ENCODE peak calls at places on chromosomes 5 and 9, in six cellular contexts. U, F, D, L, N and Z are unnamed samples.

GRCh38 chr5:176734756-176735342 is 75.5 kb upstream of the UNC5A start:
- DNase-seq in U (no peak), F (no peak), D (no peak), N (no peak), L (no peak), Z (no peak)

GRCh38 chr5:65126670-65127069 is 355.1 kb downstream of the ADAMTS6 start:
- DNase-seq in F (no peak), N (no peak), U (no peak), D (peak; percentile 33), L (no peak), Z (no peak)

GRCh38 chr5:114243281-114243982 is 118.4 kb upstream of the KCNN2 start:
- DNase-seq in D (no peak), F (no peak), L (no peak), U (no peak), N (no peak), Z (no peak)

GRCh38 chr9:30519756-30520155 is 1864.7 kb upstream of the ACO1 start:
- DNase-seq in L (no peak), U (no peak), N (no peak), F (no peak), D (no peak), Z (no peak)

GRCh38 chr5:120552638-120553037 is 88.5 kb downstream of the PRR16 start:
- DNase-seq in N (no peak), F (no peak), L (no peak), U (no peak), D (no peak), Z (no peak)

GRCh38 chr5:2563046-2563445 is 188.4 kb downstream of the IRX2 start:
- DNase-seq in D (no peak), U (no peak), N (no peak), F (peak; percentile 34), L (peak; percentile 25), Z (no peak)

GRCh38 chr9:98771209-98771874 is 25.0 kb downstream of the ANKS6 start:
- DNase-seq in N (no peak), U (no peak), F (no peak), D (no peak), L (no peak), Z (no peak)

GRCh38 chr9:136510561-136510960 is 27.7 kb upstream of the SEC16A start:
- DNase-seq in L (no peak), F (no peak), U (no peak), N (no peak), D (no peak), Z (no peak)

GRCh38 chr5:170861855-170862766 is at the start of gene RANBP17:
- DNase-seq in L (peak; percentile 88), N (no peak), U (no peak), F (peak; percentile 93), D (peak; percentile 39), Z (no peak)

GRCh38 chr9:19995619-19996018 is 206.8 kb upstream of the SLC24A2 start:
- DNase-seq in N (no peak), F (no peak), D (no peak), L (no peak), U (no peak), Z (no peak)

GRCh38 chr5:44875661-44876250 is 67.0 kb downstream of the MRPS30 start:
- DNase-seq in L (no peak), N (no peak), U (no peak), D (no peak), F (peak; percentile 20), Z (no peak)

GRCh38 chr5:157740211-157740610 is 3.3 kb upstream of the LSM11 start:
- DNase-seq in D (peak; percentile 4), F (peak; percentile 71), N (no peak), U (no peak), L (peak; percentile 27), Z (no peak)

GRCh38 chr9:1954238-1954637 is 60.9 kb upstream of the SMARCA2 start:
- DNase-seq in F (no peak), D (no peak), N (no peak), U (no peak), L (no peak), Z (no peak)

GRCh38 chr5:9263656-9264055 is 282.2 kb downstream of the SEMA5A start:
- DNase-seq in D (no peak), F (no peak), L (no peak), U (no peak), N (no peak), Z (no peak)

GRCh38 chr9:119453490-119453911 is 84.3 kb upstream of the BRINP1 start:
- DNase-seq in F (no peak), D (no peak), N (no peak), U (no peak), L (no peak), Z (no peak)

GRCh38 chr5:135085133-135085935 is 51.3 kb upstream of the PITX1 start:
- DNase-seq in D (no peak), F (no peak), N (no peak), L (no peak), U (no peak), Z (no peak)

GRCh38 chr9:2340046-2340760 is 281.4 kb upstream of the VLDLR start:
- DNase-seq in D (no peak), N (no peak), L (no peak), F (no peak), U (no peak), Z (no peak)

GRCh38 chr5:114467729-114468128 is 105.9 kb downstream of the KCNN2 start:
- DNase-seq in D (no peak), L (no peak), F (no peak), N (no peak), U (no peak), Z (no peak)

GRCh38 chr5:149936044-149936699 is 8.4 kb downstream of the PDE6A start:
- DNase-seq in N (no peak), F (no peak), L (no peak), D (no peak), U (no peak), Z (no peak)

GRCh38 chr9:86795861-86796497 is 151.3 kb downstream of the GAS1 start:
- DNase-seq in N (no peak), D (no peak), U (peak; percentile 47), F (peak; percentile 33), L (no peak), Z (no peak)

GRCh38 chr9:124054671-124055212 is 43.2 kb downstream of the LHX2 start:
- DNase-seq in D (no peak), F (peak; percentile 53), L (peak; percentile 8), U (no peak), N (peak; percentile 16), Z (no peak)

GRCh38 chr5:75668988-75669760 is 48.1 kb downstream of the POC5 start:
- DNase-seq in D (peak; percentile 51), F (peak; percentile 54), L (no peak), N (peak; percentile 35), U (no peak), Z (no peak)

GRCh38 chr5:6377121-6377520 is 1.2 kb downstream of the MED10 start:
- DNase-seq in L (no peak), U (no peak), N (no peak), F (no peak), D (no peak), Z (no peak)

GRCh38 chr9:108784998-108785397 is 70.8 kb downstream of the ACTL7B start:
- DNase-seq in D (no peak), L (no peak), N (no peak), U (no peak), F (no peak), Z (no peak)

GRCh38 chr9:78539904-78540303 is 243.0 kb downstream of the PSAT1 start:
- DNase-seq in U (no peak), F (no peak), N (no peak), L (no peak), D (no peak), Z (no peak)

GRCh38 chr9:93091453-93092081 is 4.5 kb upstream of the CARD19 start:
- DNase-seq in F (peak; percentile 65), D (no peak), L (no peak), U (no peak), N (no peak), Z (peak; percentile 61)

GRCh38 chr5:37552770-37553719 is 173.9 kb downstream of the WDR70 start:
- DNase-seq in U (no peak), L (no peak), F (peak; percentile 80), D (no peak), N (no peak), Z (no peak)